ENCODE peak calls at places on chromosome 3, in five cellular contexts. U is foreskin fibroblast; J is fibroblast of pulmonary artery; H is tibial artery; S is activated CD8-positive, alpha-beta T cell treated with anti-CD3 and anti-CD28 coated beads for 36 hours. E is an unnamed sample.

GRCh38 chr3:176737480-176738147 is 459.7 kb downstream of the TBL1XR1 start:
- DNase-seq in U (no peak), J (no peak), H (no peak), S (no peak), E (no peak)

GRCh38 chr3:63832395-63832794 is 13.3 kb downstream of the C3orf49 start:
- DNase-seq in U (no peak), J (no peak), H (no peak), S (no peak), E (no peak)

GRCh38 chr3:109117939-109118338 is at the start of gene MORC1:
- DNase-seq in U (no peak), J (no peak), H (no peak), S (no peak), E (no peak)

GRCh38 chr3:4310971-4311370 is 7.8 kb downstream of the SETMAR start:
- DNase-seq in U (no peak), J (peak; percentile 50), H (no peak), S (no peak), E (no peak)

GRCh38 chr3:128260275-128260674 is 107.0 kb downstream of the EEFSEC start:
- DNase-seq in U (no peak), J (no peak), H (no peak), S (no peak), E (no peak)

GRCh38 chr3:13173186-13173585 is 100.0 kb upstream of the IQSEC1 start:
- DNase-seq in U (no peak), J (no peak), H (peak; percentile 11), S (no peak), E (peak; percentile 68)

GRCh38 chr3:104939196-104939595 is 427.5 kb upstream of the ALCAM start:
- DNase-seq in U (peak; percentile 55), J (peak; percentile 33), H (no peak), S (no peak), E (no peak)

GRCh38 chr3:18207232-18207631 is 217.9 kb downstream of the SATB1 start:
- DNase-seq in U (no peak), J (no peak), H (no peak), S (peak; percentile 30), E (no peak)

GRCh38 chr3:59189561-59190338 is 139.9 kb upstream of the CFAP20DC start:
- DNase-seq in U (no peak), J (no peak), H (no peak), S (no peak), E (no peak)

GRCh38 chr3:29605845-29606244 is 325.0 kb downstream of the RBMS3 start:
- DNase-seq in U (peak; percentile 52), J (peak; percentile 82), H (no peak), S (no peak), E (no peak)

GRCh38 chr3:196321162-196321561 is 3.1 kb upstream of the DYNLT2B start:
- DNase-seq in U (no peak), J (no peak), H (no peak), S (no peak), E (no peak)

GRCh38 chr3:56725175-56725574 is 42.1 kb upstream of the TASOR start:
- DNase-seq in U (no peak), J (no peak), H (no peak), S (peak; percentile 89), E (no peak)

DNA sequence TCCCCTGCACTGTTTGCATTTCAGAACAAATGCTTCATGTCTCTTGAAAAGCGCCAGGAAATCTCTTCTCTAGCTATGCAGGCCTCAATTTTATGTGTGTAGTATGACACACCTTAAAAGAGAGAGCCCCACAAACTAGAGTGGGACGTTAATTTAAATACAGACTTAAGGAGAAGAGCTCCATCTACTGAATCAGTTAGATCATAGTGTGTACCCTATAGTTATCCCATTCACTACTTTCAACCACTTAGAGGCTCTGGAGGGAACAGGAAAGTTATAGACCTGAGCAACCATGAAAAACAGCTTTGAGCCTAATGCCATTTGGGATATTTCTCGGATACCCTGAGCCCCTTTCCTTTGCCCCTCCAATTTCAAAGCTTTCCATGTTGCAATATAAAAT is 153.7 kb downstream of the TIGIT start:
- DNase-seq in U (peak; percentile 20), J (no peak), H (no peak), S (no peak), E (no peak)
- TF ChIP-seq CTCF in U (no peak), J (no peak), H (no peak), S (no peak), E (no peak)

GRCh38 chr3:54836876-54837275 is 91.0 kb downstream of the LRTM1 start:
- DNase-seq in U (peak; percentile 26), J (no peak), H (no peak), S (no peak), E (no peak)

GRCh38 chr3:54841461-54841860 is 86.4 kb downstream of the LRTM1 start:
- DNase-seq in U (no peak), J (no peak), H (no peak), S (no peak), E (no peak)

GRCh38 chr3:54835701-54836100 is 92.2 kb downstream of the LRTM1 start:
- DNase-seq in U (no peak), J (no peak), H (no peak), S (no peak), E (no peak)

GRCh38 chr3:54843352-54843751 is 84.5 kb downstream of the LRTM1 start:
- DNase-seq in U (no peak), J (no peak), H (no peak), S (no peak), E (no peak)

GRCh38 chr3:54837964-54838363 is 89.9 kb downstream of the LRTM1 start:
- DNase-seq in U (peak; percentile 63), J (peak; percentile 18), H (no peak), S (no peak), E (no peak)
- TF ChIP-seq CTCF in U (peak; percentile 26), J (peak; percentile 20), H (no peak), S (no peak), E (no peak)

GRCh38 chr3:94065819-94066218 is 3.0 kb downstream of the NSUN3 start:
- DNase-seq in U (no peak), J (no peak), H (no peak), S (no peak), E (no peak)

GRCh38 chr3:94070341-94070911 is 7.6 kb downstream of the NSUN3 start:
- DNase-seq in U (no peak), J (no peak), H (no peak), S (no peak), E (no peak)

GRCh38 chr3:94066829-94067470 is 4.1 kb downstream of the NSUN3 start:
- DNase-seq in U (no peak), J (peak; percentile 57), H (no peak), S (no peak), E (no peak)

GRCh38 chr3:94071713-94072284 is 8.9 kb downstream of the NSUN3 start:
- DNase-seq in U (no peak), J (no peak), H (no peak), S (peak; percentile 9), E (no peak)

GRCh38 chr3:94069242-94069813 is 6.5 kb downstream of the NSUN3 start:
- DNase-seq in U (peak; percentile 34), J (peak; percentile 53), H (no peak), S (no peak), E (no peak)
- TF ChIP-seq CTCF in U (no peak), J (peak; percentile 51), H (peak; percentile 62), S (peak; percentile 64), E (peak; percentile 49)

GRCh38 chr3:155853214-155854146 is 747 bp downstream of the SLC33A1 start:
- DNase-seq in U (peak; percentile 29), J (peak; percentile 30), H (peak; percentile 37), S (peak; percentile 71), E (no peak)
- TF ChIP-seq CTCF in U (no peak), J (no peak), H (no peak), S (no peak), E (no peak)

GRCh38 chr3:42600958-42601675 is 631 bp downstream of the NKTR start:
- DNase-seq in U (peak; percentile 75), J (peak; percentile 64), H (peak; percentile 74), S (peak; percentile 73), E (peak; percentile 87)
- TF ChIP-seq CTCF in U (no peak), J (peak; percentile 9), H (peak; percentile 23), S (no peak), E (no peak)

GRCh38 chr3:193780810-193781472 is 187.9 kb downstream of the OPA1 start:
- DNase-seq in U (peak; percentile 80), J (peak; percentile 84), H (peak; percentile 60), S (peak; percentile 44), E (no peak)
- TF ChIP-seq CTCF in U (peak; percentile 93), J (peak; percentile 89), H (peak; percentile 74), S (peak; percentile 64), E (peak; percentile 68)

DNA sequence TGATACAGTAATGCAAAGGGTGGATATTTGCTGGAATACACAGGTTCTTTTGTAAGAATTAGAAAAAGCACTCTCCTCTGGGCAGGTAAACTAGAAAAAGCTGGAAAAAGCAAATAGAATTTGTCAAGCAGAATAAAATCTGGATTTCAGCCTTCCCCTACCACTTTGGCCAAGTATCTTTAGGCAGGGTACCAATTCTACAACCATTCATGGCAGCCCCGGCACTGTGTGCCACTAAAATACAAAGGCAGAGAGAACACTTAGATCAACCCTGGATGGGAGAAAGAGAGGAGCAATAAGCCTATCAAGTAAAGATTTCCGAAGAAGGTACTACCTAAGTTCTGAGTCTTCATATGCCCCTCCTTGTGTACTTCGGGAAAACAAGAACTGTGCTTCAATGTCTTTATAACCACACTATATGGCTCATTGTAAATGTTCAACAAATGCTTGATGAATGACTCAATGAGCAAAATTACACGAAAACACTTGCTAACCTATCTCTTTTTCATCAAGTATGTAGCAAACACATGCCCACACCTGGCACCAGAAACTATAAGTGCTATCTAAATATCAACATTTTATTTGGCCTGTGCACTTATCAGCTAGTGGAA is 20.8 kb downstream of the STAG1 start:
- DNase-seq in U (no peak), J (no peak), H (no peak), S (no peak), E (no peak)
- TF ChIP-seq CTCF in U (no peak), J (no peak), H (no peak), S (no peak), E (no peak)

DNA sequence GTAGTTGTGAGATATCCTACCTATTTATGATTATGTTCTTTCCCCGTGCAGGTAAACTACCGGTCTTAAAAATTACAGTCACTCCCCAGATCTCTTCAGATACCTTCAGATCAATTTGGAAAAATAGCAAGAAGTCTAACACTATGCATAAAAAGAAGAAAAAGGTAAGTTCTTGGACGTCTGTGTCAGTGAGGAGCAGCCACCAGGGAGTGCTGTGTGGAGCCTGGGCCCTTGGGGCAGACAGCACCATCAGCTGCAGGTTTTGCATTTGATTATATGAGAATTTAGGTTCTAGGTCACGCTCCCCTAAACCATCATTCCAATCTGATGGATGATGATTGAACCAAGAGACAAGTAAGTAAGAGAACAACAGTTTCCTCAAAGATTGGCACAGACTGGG is 8.9 kb upstream of the RNF7 start:
- DNase-seq in U (no peak), J (no peak), H (no peak), S (no peak), E (no peak)
- TF ChIP-seq CTCF in U (no peak), J (no peak), H (no peak), S (no peak), E (no peak)